ENCODE peak calls at places on chromosomes 2 and 18, in ten cellular contexts. V, S, Y, X, T, I, H, C, J and A are unnamed samples.

GRCh38 chr2:148255929-148256328 is 235.0 kb downstream of the MBD5 start:
- DNase-seq in X (no peak), C (no peak), H (no peak), T (no peak), S (no peak), J (no peak), V (no peak), I (no peak), Y (no peak), A (no peak)

GRCh38 chr2:64328415-64328722 is 125.6 kb upstream of the LGALSL start:
- DNase-seq in Y (no peak), H (peak), T (no peak), C (no peak), S (no peak), V (no peak), X (peak), I (no peak), J (no peak), A (no peak)

GRCh38 chr2:207258191-207258991 is 92.6 kb upstream of the KLF7 start:
- DNase-seq in Y (peak), I (peak), J (peak), X (no peak), C (no peak), V (peak), H (peak), S (peak), T (peak), A (peak)

GRCh38 chr2:168814046-168814445 is 11.6 kb downstream of the NOSTRIN start:
- DNase-seq in I (no peak), H (no peak), X (no peak), T (no peak), C (no peak), J (no peak), S (no peak), V (no peak), Y (no peak), A (no peak)

GRCh38 chr18:71168576-71169145 is 879.8 kb downstream of the SOCS6 start:
- DNase-seq in C (no peak), Y (no peak), H (no peak), T (no peak), S (no peak), J (no peak), I (no peak), X (no peak), V (no peak), A (no peak)

GRCh38 chr2:238513346-238513745 is 86.6 kb downstream of the ASB1 start:
- DNase-seq in C (peak), I (no peak), S (no peak), Y (no peak), V (no peak), X (peak), J (peak), H (peak), T (no peak), A (peak)

GRCh38 chr2:132797551-132797950 is 127.5 kb upstream of the LYPD1 start:
- DNase-seq in V (no peak), X (no peak), S (no peak), I (no peak), Y (peak), T (no peak), C (no peak), H (no peak), J (no peak), A (no peak)

GRCh38 chr2:134790487-134790886 is 47.9 kb upstream of the ACMSD start:
- DNase-seq in T (no peak), Y (no peak), J (no peak), C (no peak), S (no peak), V (no peak), I (peak), H (no peak), X (no peak), A (no peak)

GRCh38 chr2:22355816-22356433 is 1029.1 kb upstream of the KLHL29 start:
- DNase-seq in J (peak), I (no peak), C (no peak), Y (no peak), S (no peak), V (no peak), T (no peak), X (peak), H (peak), A (peak)

GRCh38 chr2:169397697-169398096 is 35.4 kb upstream of the LRP2 start:
- DNase-seq in J (peak), H (no peak), Y (no peak), I (no peak), T (no peak), V (no peak), X (peak), S (no peak), C (peak), A (no peak)

GRCh38 chr2:174931724-174932123 is 73.5 kb downstream of the CHN1 start:
- DNase-seq in I (no peak), T (no peak), C (no peak), S (no peak), X (no peak), Y (peak), V (no peak), H (no peak), J (peak), A (no peak)

GRCh38 chr18:36403896-36404824 is 106.6 kb downstream of the FHOD3 start:
- DNase-seq in Y (no peak), V (no peak), J (no peak), I (no peak), H (peak), X (no peak), S (no peak), T (no peak), C (no peak), A (no peak)

GRCh38 chr18:76459687-76460350 is 35.2 kb downstream of the ZNF516 start:
- DNase-seq in J (peak), I (no peak), H (no peak), T (peak), S (peak), V (peak), C (peak), Y (peak), X (no peak), A (no peak)

GRCh38 chr18:12839526-12840196 is 44.4 kb downstream of the PTPN2 start:
- DNase-seq in J (no peak), C (no peak), S (no peak), V (no peak), I (no peak), X (peak), Y (no peak), H (no peak), T (no peak), A (no peak)

GRCh38 chr2:199955339-199956061 is at the start of the genes MAIP1 and TYW5:
- DNase-seq in V (peak), C (peak), Y (peak), X (peak), J (peak), I (peak), H (peak), S (peak), T (peak), A (peak)
- TF ChIP-seq CTCF in V (no peak), C (peak), Y (peak), X (no peak), J (no peak), I (peak), H (peak), S (peak), T (peak), A (no peak)

GRCh38 chr18:27685807-27686412 is 491.0 kb downstream of the CDH2 start:
- DNase-seq in J (peak), Y (peak), C (peak), S (no peak), V (no peak), T (peak), I (no peak), H (peak), X (no peak), A (peak)
- TF ChIP-seq CTCF in J (peak), Y (peak), C (peak), S (peak), V (no peak), T (peak), I (peak), H (peak), X (no peak), A (peak)

DNA sequence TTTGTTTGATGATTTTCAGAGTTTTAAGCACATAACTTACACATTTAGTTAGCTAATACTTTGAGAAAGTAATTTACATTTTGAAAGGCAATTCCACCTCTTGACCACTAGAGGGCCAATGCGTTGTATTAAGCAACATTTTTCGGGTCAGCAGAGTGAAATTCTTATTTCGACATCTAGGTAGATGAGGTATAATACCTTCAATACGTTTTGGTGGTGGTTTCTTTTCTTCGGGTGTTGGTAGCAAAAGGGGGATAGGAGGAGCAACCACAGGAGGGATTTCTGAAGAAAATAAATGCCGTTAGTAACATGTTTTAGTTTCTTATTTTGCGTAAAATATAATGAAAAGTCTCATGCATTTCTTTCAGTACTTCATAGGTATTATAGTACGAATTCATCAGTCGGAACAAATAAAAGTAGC is 106.3 kb downstream of the TTN start:
- DNase-seq in I (no peak), H (peak), V (no peak), X (peak), J (peak), S (no peak), Y (no peak), T (no peak), C (peak), A (no peak)
- TF ChIP-seq CTCF in I (peak), H (peak), V (peak), X (peak), J (peak), S (peak), Y (peak), T (peak), C (peak), A (peak)

GRCh38 chr2:191866675-191867506 is 20.0 kb upstream of the CAVIN2 start:
- DNase-seq in Y (peak), S (no peak), T (peak), J (peak), X (no peak), H (no peak), I (no peak), V (peak), C (peak), A (no peak)

GRCh38 chr2:191863988-191864387 is 17.1 kb upstream of the CAVIN2 start:
- DNase-seq in C (no peak), X (no peak), H (no peak), T (no peak), S (no peak), J (no peak), I (no peak), Y (no peak), V (no peak), A (no peak)

GRCh38 chr2:191864623-191865521 is 18.0 kb upstream of the CAVIN2 start:
- DNase-seq in H (no peak), T (no peak), Y (no peak), J (no peak), S (no peak), C (no peak), I (no peak), X (no peak), V (no peak), A (no peak)

GRCh38 chr2:191867507-191867847 is 20.6 kb upstream of the CAVIN2 start:
- DNase-seq in Y (no peak), X (no peak), V (no peak), I (no peak), H (no peak), T (no peak), C (no peak), S (no peak), J (no peak), A (no peak)

DNA sequence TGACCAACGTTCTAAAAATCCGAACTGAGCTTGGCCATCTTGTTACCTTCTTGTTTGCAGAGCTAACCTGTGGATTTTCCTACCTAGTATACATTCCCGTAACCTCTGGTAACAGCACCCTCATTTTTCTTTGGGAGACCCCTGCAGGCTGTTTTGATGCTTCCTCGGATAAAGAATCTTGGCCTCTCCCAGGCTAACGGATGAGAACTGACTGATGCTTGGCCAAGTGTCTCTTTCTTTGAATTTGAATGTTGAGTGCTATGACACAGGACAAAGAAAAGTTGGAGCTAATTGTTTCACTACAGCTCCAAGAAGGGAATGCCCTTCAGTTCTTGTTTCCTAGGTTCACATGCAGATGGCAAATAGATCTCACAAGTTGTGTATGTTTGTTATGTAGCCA is 19.3 kb upstream of the CAVIN2 start:
- DNase-seq in X (no peak), Y (no peak), V (no peak), C (no peak), H (no peak), J (no peak), T (no peak), I (no peak), S (no peak), A (no peak)
- TF ChIP-seq CTCF in X (no peak), Y (no peak), V (no peak), C (peak), H (no peak), J (no peak), T (no peak), I (no peak), S (no peak), A (no peak)

DNA sequence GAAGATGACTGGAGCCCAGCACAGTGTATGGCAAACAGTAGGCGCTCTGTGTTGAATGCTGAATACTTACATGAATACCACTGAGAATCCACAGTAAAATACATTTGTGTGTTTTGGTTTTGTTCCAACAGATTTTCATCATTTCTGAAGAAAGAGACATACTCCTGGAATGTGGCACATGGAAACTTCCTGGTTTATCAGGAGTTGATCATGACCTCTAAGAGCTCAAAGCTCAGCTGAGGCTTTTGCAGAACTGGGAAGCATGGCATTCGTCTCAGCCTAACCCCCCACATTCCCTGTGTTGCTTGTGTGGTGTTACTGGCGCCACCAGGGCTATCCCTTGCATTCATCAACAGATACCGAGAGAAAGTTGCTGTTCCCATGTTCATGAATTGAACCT is 316.9 kb upstream of the REV1 start:
- DNase-seq in Y (peak), H (no peak), S (no peak), X (no peak), T (peak), V (no peak), C (no peak), I (no peak), J (no peak), A (no peak)
- TF ChIP-seq CTCF in Y (no peak), H (no peak), S (no peak), X (no peak), T (no peak), V (no peak), C (no peak), I (no peak), J (no peak), A (no peak)

GRCh38 chr2:188785515-188785914 is 188.7 kb upstream of the COL3A1 start:
- DNase-seq in J (no peak), Y (no peak), V (no peak), I (no peak), X (no peak), H (no peak), C (no peak), T (no peak), S (no peak), A (no peak)

GRCh38 chr2:188787002-188787660 is 187.0 kb upstream of the COL3A1 start:
- DNase-seq in H (no peak), X (no peak), V (no peak), I (no peak), S (no peak), C (peak), J (no peak), Y (no peak), T (no peak), A (no peak)

GRCh38 chr2:188786368-188786781 is 187.8 kb upstream of the COL3A1 start:
- DNase-seq in Y (no peak), T (no peak), H (no peak), S (no peak), V (peak), J (peak), X (no peak), C (peak), I (no peak), A (no peak)

GRCh38 chr2:188787661-188788044 is 186.5 kb upstream of the COL3A1 start:
- DNase-seq in Y (no peak), J (no peak), H (no peak), C (peak), S (no peak), I (no peak), T (no peak), X (no peak), V (no peak), A (no peak)

DNA sequence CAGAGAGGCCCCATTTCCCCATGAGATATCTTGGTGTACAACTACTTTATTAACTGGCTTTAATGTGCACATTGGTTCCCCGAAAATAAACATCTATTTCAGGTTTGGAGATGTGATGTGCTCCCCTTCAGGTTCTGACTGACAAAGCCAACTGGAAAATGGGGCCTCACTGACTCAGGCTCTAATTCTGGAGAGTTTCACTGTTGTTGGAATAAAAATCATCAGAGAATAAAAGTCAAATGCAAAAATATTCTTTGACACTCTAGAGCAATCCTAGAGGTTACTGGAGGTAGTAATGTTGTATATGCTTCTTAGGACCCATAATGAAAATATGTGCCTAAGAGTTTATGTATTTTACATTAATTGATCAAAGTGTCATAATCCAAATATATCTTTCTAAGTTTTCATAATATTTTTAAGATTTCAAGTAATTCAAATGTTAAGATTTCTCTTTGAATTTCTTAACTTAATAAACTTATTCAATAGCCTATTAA is 189.9 kb upstream of the COL3A1 start:
- DNase-seq in X (no peak), C (no peak), S (no peak), J (no peak), Y (no peak), I (no peak), T (no peak), H (no peak), V (no peak), A (no peak)
- TF ChIP-seq CTCF in X (no peak), C (peak), S (peak), J (no peak), Y (no peak), I (peak), T (no peak), H (no peak), V (no peak), A (no peak)